ENCODE peak calls at places on chromosome 19, in ten cellular contexts. C is AG08396; N is COLO829; W is AG04450; U is RKO; Q is EH; T is activated CD8-positive, alpha-beta memory T cell treated with anti-CD3 and anti-CD28 coated beads for 1 hour; B is breast epithelium; J is GM12891; K is NCI-H1694. P is an unnamed sample.

GRCh38 chr19:5030136-5030820 is 61.4 kb downstream of the KDM4B start:
- DNase-seq in C (no peak), N (no peak), W (no peak), U (no peak), Q (no peak), T (no peak), B (no peak), J (no peak), K (no peak), P (no peak)

GRCh38 chr19:56942749-56943148 is 102.2 kb upstream of the PEG3 start:
- DNase-seq in C (peak), N (no peak), W (no peak), U (no peak), Q (no peak), T (no peak), B (peak), J (no peak), K (no peak), P (peak)

GRCh38 chr19:31553844-31554215 is 204.6 kb upstream of the TSHZ3 start:
- DNase-seq in C (no peak), N (no peak), W (no peak), U (no peak), Q (no peak), T (no peak), B (no peak), J (no peak), K (no peak), P (no peak)

GRCh38 chr19:18167975-18168645 is 5.5 kb upstream of the IFI30 start:
- DNase-seq in C (peak), N (peak), W (no peak), U (peak), Q (peak), T (no peak), B (no peak), J (peak), K (no peak), P (peak)

GRCh38 chr19:1492474-1493006 is 1.6 kb downstream of the REEP6 start:
- DNase-seq in C (no peak), N (no peak), W (no peak), U (no peak), Q (no peak), T (no peak), B (no peak), J (no peak), K (no peak), P (no peak)

GRCh38 chr19:41226053-41226873 is 7.2 kb downstream of the AXL start:
- DNase-seq in C (peak), N (peak), W (peak), U (peak), Q (peak), T (peak), B (peak), J (no peak), K (no peak), P (no peak)

GRCh38 chr19:15448778-15449619 is 757 bp downstream of the WIZ start:
- DNase-seq in C (no peak), N (no peak), W (no peak), U (peak), Q (peak), T (no peak), B (no peak), J (peak), K (no peak), P (no peak)

GRCh38 chr19:33368074-33368864 is 5.2 kb upstream of the CEBPG start:
- DNase-seq in C (peak), N (peak), W (no peak), U (peak), Q (peak), T (no peak), B (no peak), J (no peak), K (no peak), P (no peak)

GRCh38 chr19:4802711-4803110 is 11.2 kb downstream of the FEM1A start:
- DNase-seq in C (no peak), N (no peak), W (no peak), U (no peak), Q (no peak), T (no peak), B (no peak), J (no peak), K (no peak), P (no peak)

GRCh38 chr19:54364775-54365257 is at the start of gene LAIR1:
- DNase-seq in C (no peak), N (no peak), W (no peak), U (no peak), Q (no peak), T (peak), B (no peak), J (no peak), K (no peak), P (no peak)

GRCh38 chr19:14031719-14032480 is at the start of gene IL27RA:
- DNase-seq in C (peak), N (no peak), W (no peak), U (peak), Q (peak), T (peak), B (no peak), J (peak), K (peak), P (peak)

GRCh38 chr19:44993926-44994537 is 7.2 kb upstream of the RELB start:
- DNase-seq in C (no peak), N (no peak), W (no peak), U (no peak), Q (no peak), T (no peak), B (no peak), J (no peak), K (no peak), P (no peak)

GRCh38 chr19:1406496-1406817 is 929 bp upstream of the DAZAP1 start:
- DNase-seq in C (no peak), N (no peak), W (no peak), U (no peak), Q (no peak), T (no peak), B (no peak), J (no peak), K (no peak), P (no peak)

P was measured in GM12892.